ENCODE peak calls at places on chromosomes 5 and 9, in six cellular contexts. One of them, this sample, is unnamed.

GRCh38 chr5:624118-624950 is 12.2 kb downstream of the CEP72 start:
- DNase-seq in lung: no peak
- DNase-seq in brain microvascular endothelial cell: no peak
- DNase-seq in WTC11: no peak
- DNase-seq in GM12865: no peak
- DNase-seq in HFF-Myc: no peak
- DNase-seq in this sample: no peak

GRCh38 chr9:130473009-130473408 is 28.2 kb downstream of the ASS1 start:
- DNase-seq in lung: no peak
- DNase-seq in brain microvascular endothelial cell: no peak
- DNase-seq in WTC11: no peak
- DNase-seq in GM12865: no peak
- DNase-seq in HFF-Myc: no peak
- DNase-seq in this sample: no peak

GRCh38 chr5:157549954-157550549 is 25.5 kb downstream of the ADAM19 start:
- DNase-seq in lung: no peak
- DNase-seq in brain microvascular endothelial cell: no peak
- DNase-seq in WTC11: no peak
- DNase-seq in GM12865: no peak
- DNase-seq in HFF-Myc: no peak
- DNase-seq in this sample: no peak

GRCh38 chr9:133048595-133048994 is 13.2 kb upstream of the CEL start:
- DNase-seq in lung: no peak
- DNase-seq in brain microvascular endothelial cell: no peak
- DNase-seq in WTC11: peak
- DNase-seq in GM12865: peak
- DNase-seq in HFF-Myc: no peak
- DNase-seq in this sample: peak

GRCh38 chr5:13957032-13957645 is 12.7 kb upstream of the DNAH5 start:
- DNase-seq in lung: no peak
- DNase-seq in brain microvascular endothelial cell: peak
- DNase-seq in WTC11: peak
- DNase-seq in GM12865: peak
- DNase-seq in HFF-Myc: peak
- DNase-seq in this sample: peak

GRCh38 chr9:113631811-113632665 is 168.5 kb downstream of the RGS3 start:
- DNase-seq in lung: no peak
- DNase-seq in brain microvascular endothelial cell: no peak
- DNase-seq in WTC11: no peak
- DNase-seq in GM12865: no peak
- DNase-seq in HFF-Myc: no peak
- DNase-seq in this sample: no peak

GRCh38 chr9:136186386-136186785 is 18.5 kb downstream of the LHX3 start:
- DNase-seq in lung: no peak
- DNase-seq in brain microvascular endothelial cell: no peak
- DNase-seq in WTC11: no peak
- DNase-seq in GM12865: no peak
- DNase-seq in HFF-Myc: no peak
- DNase-seq in this sample: no peak

GRCh38 chr5:163244451-163244987 is 192.9 kb upstream of the CCNG1 start:
- DNase-seq in lung: no peak
- DNase-seq in brain microvascular endothelial cell: no peak
- DNase-seq in WTC11: no peak
- DNase-seq in GM12865: no peak
- DNase-seq in HFF-Myc: no peak
- DNase-seq in this sample: no peak

GRCh38 chr9:95506692-95507455 is 9.9 kb downstream of the PTCH1 start:
- DNase-seq in lung: no peak
- DNase-seq in brain microvascular endothelial cell: peak
- DNase-seq in WTC11: peak
- DNase-seq in GM12865: peak
- DNase-seq in HFF-Myc: no peak
- DNase-seq in this sample: peak

GRCh38 chr5:61881821-61882220 is 424.2 kb upstream of the KIF2A start:
- DNase-seq in lung: no peak
- DNase-seq in brain microvascular endothelial cell: peak
- DNase-seq in WTC11: no peak
- DNase-seq in GM12865: no peak
- DNase-seq in HFF-Myc: no peak
- DNase-seq in this sample: peak

GRCh38 chr5:120297621-120298020 is 166.5 kb upstream of the PRR16 start:
- DNase-seq in lung: no peak
- DNase-seq in brain microvascular endothelial cell: no peak
- DNase-seq in WTC11: no peak
- DNase-seq in GM12865: no peak
- DNase-seq in HFF-Myc: no peak
- DNase-seq in this sample: no peak

GRCh38 chr5:151362970-151363369 is 15.6 kb upstream of the SLC36A2 start:
- DNase-seq in lung: no peak
- DNase-seq in brain microvascular endothelial cell: no peak
- DNase-seq in WTC11: no peak
- DNase-seq in GM12865: no peak
- DNase-seq in HFF-Myc: no peak
- DNase-seq in this sample: no peak

GRCh38 chr5:154673506-154673905 is 81.7 kb upstream of the LARP1 start:
- DNase-seq in lung: no peak
- DNase-seq in brain microvascular endothelial cell: no peak
- DNase-seq in WTC11: no peak
- DNase-seq in GM12865: no peak
- DNase-seq in HFF-Myc: no peak
- DNase-seq in this sample: no peak

GRCh38 chr5:62828757-62829156 is 250.1 kb downstream of the LRRC70 start:
- DNase-seq in lung: no peak
- DNase-seq in brain microvascular endothelial cell: no peak
- DNase-seq in WTC11: no peak
- DNase-seq in GM12865: no peak
- DNase-seq in HFF-Myc: no peak
- DNase-seq in this sample: no peak

GRCh38 chr9:91048739-91049138 is 247.1 kb downstream of the SYK start:
- DNase-seq in lung: no peak
- DNase-seq in brain microvascular endothelial cell: no peak
- DNase-seq in WTC11: no peak
- DNase-seq in GM12865: no peak
- DNase-seq in HFF-Myc: no peak
- DNase-seq in this sample: no peak

GRCh38 chr5:104513194-104513602 is 950.6 kb upstream of the NUDT12 start:
- DNase-seq in lung: no peak
- DNase-seq in brain microvascular endothelial cell: peak
- DNase-seq in WTC11: no peak
- DNase-seq in GM12865: no peak
- DNase-seq in HFF-Myc: no peak
- DNase-seq in this sample: peak

GRCh38 chr5:138459311-138459710 is 6.0 kb upstream of the EGR1 start:
- DNase-seq in lung: no peak
- DNase-seq in brain microvascular endothelial cell: no peak
- DNase-seq in WTC11: no peak
- DNase-seq in GM12865: peak
- DNase-seq in HFF-Myc: no peak
- DNase-seq in this sample: no peak

GRCh38 chr9:75142208-75142607 is 53.9 kb downstream of the OSTF1 start:
- DNase-seq in lung: no peak
- DNase-seq in brain microvascular endothelial cell: no peak
- DNase-seq in WTC11: no peak
- DNase-seq in GM12865: peak
- DNase-seq in HFF-Myc: no peak
- DNase-seq in this sample: no peak

GRCh38 chr5:148733601-148734438 is 79.5 kb upstream of the HTR4 start:
- DNase-seq in lung: peak
- DNase-seq in brain microvascular endothelial cell: peak
- DNase-seq in WTC11: peak
- DNase-seq in GM12865: peak
- DNase-seq in HFF-Myc: peak
- DNase-seq in this sample: peak

GRCh38 chr9:129355641-129356040 is 177.6 kb upstream of the IER5L start:
- DNase-seq in lung: no peak
- DNase-seq in brain microvascular endothelial cell: no peak
- DNase-seq in WTC11: no peak
- DNase-seq in GM12865: no peak
- DNase-seq in HFF-Myc: no peak
- DNase-seq in this sample: no peak

GRCh38 chr9:131505012-131505411 is 2.3 kb downstream of the POMT1 start:
- DNase-seq in lung: no peak
- DNase-seq in brain microvascular endothelial cell: no peak
- DNase-seq in WTC11: no peak
- DNase-seq in GM12865: no peak
- DNase-seq in HFF-Myc: no peak
- DNase-seq in this sample: no peak

GRCh38 chr9:20570756-20571155 is 51.5 kb downstream of the MLLT3 start:
- DNase-seq in lung: no peak
- DNase-seq in brain microvascular endothelial cell: no peak
- DNase-seq in WTC11: no peak
- DNase-seq in GM12865: peak
- DNase-seq in HFF-Myc: no peak
- DNase-seq in this sample: peak

GRCh38 chr5:39092581-39093350 is 18.6 kb upstream of the RICTOR start:
- DNase-seq in lung: no peak
- DNase-seq in brain microvascular endothelial cell: no peak
- DNase-seq in WTC11: no peak
- DNase-seq in GM12865: no peak
- DNase-seq in HFF-Myc: no peak
- DNase-seq in this sample: peak

GRCh38 chr9:20041717-20042116 is 252.9 kb upstream of the SLC24A2 start:
- DNase-seq in lung: no peak
- DNase-seq in brain microvascular endothelial cell: no peak
- DNase-seq in WTC11: no peak
- DNase-seq in GM12865: no peak
- DNase-seq in HFF-Myc: no peak
- DNase-seq in this sample: no peak

GRCh38 chr5:156094001-156094400 is 233.0 kb upstream of the SGCD start:
- DNase-seq in lung: no peak
- DNase-seq in brain microvascular endothelial cell: no peak
- DNase-seq in WTC11: peak
- DNase-seq in GM12865: no peak
- DNase-seq in HFF-Myc: no peak
- DNase-seq in this sample: no peak

GRCh38 chr5:146390469-146390868 is 51.8 kb downstream of the POU4F3 start:
- DNase-seq in lung: no peak
- DNase-seq in brain microvascular endothelial cell: no peak
- DNase-seq in WTC11: peak
- DNase-seq in GM12865: peak
- DNase-seq in HFF-Myc: no peak
- DNase-seq in this sample: no peak
- TF ChIP-seq CTCF in lung: no peak
- TF ChIP-seq CTCF in brain microvascular endothelial cell: peak
- TF ChIP-seq CTCF in WTC11: peak
- TF ChIP-seq CTCF in GM12865: peak
- TF ChIP-seq CTCF in HFF-Myc: peak
- TF ChIP-seq CTCF in this sample: no peak

GRCh38 chr5:170570492-170570891 is 66.7 kb downstream of the KCNIP1 start:
- DNase-seq in lung: no peak
- DNase-seq in brain microvascular endothelial cell: no peak
- DNase-seq in WTC11: no peak
- DNase-seq in GM12865: no peak
- DNase-seq in HFF-Myc: no peak
- DNase-seq in this sample: no peak

GRCh38 chr5:170573119-170573518 is 69.3 kb downstream of the KCNIP1 start:
- DNase-seq in lung: no peak
- DNase-seq in brain microvascular endothelial cell: no peak
- DNase-seq in WTC11: no peak
- DNase-seq in GM12865: no peak
- DNase-seq in HFF-Myc: no peak
- DNase-seq in this sample: no peak

GRCh38 chr5:170572453-170572852 is 68.6 kb downstream of the KCNIP1 start:
- DNase-seq in lung: no peak
- DNase-seq in brain microvascular endothelial cell: no peak
- DNase-seq in WTC11: no peak
- DNase-seq in GM12865: peak
- DNase-seq in HFF-Myc: no peak
- DNase-seq in this sample: peak

GRCh38 chr5:170571885-170572284 is 68.1 kb downstream of the KCNIP1 start:
- DNase-seq in lung: no peak
- DNase-seq in brain microvascular endothelial cell: no peak
- DNase-seq in WTC11: no peak
- DNase-seq in GM12865: no peak
- DNase-seq in HFF-Myc: no peak
- DNase-seq in this sample: no peak

GRCh38 chr5:170571331-170571731 is 67.5 kb downstream of the KCNIP1 start:
- DNase-seq in lung: no peak
- DNase-seq in brain microvascular endothelial cell: peak
- DNase-seq in WTC11: no peak
- DNase-seq in GM12865: no peak
- DNase-seq in HFF-Myc: no peak
- DNase-seq in this sample: no peak
- TF ChIP-seq CTCF in lung: no peak
- TF ChIP-seq CTCF in brain microvascular endothelial cell: peak
- TF ChIP-seq CTCF in WTC11: no peak
- TF ChIP-seq CTCF in GM12865: no peak
- TF ChIP-seq CTCF in HFF-Myc: no peak
- TF ChIP-seq CTCF in this sample: no peak

DNA sequence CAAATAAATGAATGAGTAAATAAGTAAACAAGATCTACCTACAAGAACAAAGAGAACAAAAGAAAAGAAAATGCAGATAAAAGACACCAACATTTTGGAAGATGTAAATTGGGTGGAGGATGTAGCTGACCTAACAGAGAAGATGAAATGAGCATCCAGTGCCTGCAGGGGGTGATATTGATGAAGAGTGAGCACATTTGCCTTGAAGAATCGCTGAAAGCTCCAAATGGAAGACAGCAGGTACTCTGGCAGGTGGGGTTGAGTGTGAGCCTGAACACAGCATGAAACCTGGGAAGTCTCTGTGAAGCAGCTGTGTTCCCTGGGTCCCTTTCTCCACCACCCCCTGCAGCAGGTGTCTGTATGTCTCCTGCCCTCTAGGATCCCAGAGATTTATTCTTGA is 125.6 kb downstream of the NXNL2 start:
- DNase-seq in lung: no peak
- DNase-seq in brain microvascular endothelial cell: peak
- DNase-seq in WTC11: peak
- DNase-seq in GM12865: peak
- DNase-seq in HFF-Myc: no peak
- DNase-seq in this sample: peak
- TF ChIP-seq CTCF in lung: no peak
- TF ChIP-seq CTCF in brain microvascular endothelial cell: peak
- TF ChIP-seq CTCF in WTC11: no peak
- TF ChIP-seq CTCF in GM12865: peak
- TF ChIP-seq CTCF in HFF-Myc: peak
- TF ChIP-seq CTCF in this sample: peak

GRCh38 chr9:110837401-110838005 is 168.9 kb downstream of the MUSK start:
- DNase-seq in lung: no peak
- DNase-seq in brain microvascular endothelial cell: no peak
- DNase-seq in WTC11: no peak
- DNase-seq in GM12865: peak
- DNase-seq in HFF-Myc: no peak
- DNase-seq in this sample: peak

GRCh38 chr9:110842976-110843375 is 174.4 kb downstream of the MUSK start:
- DNase-seq in lung: no peak
- DNase-seq in brain microvascular endothelial cell: no peak
- DNase-seq in WTC11: no peak
- DNase-seq in GM12865: no peak
- DNase-seq in HFF-Myc: no peak
- DNase-seq in this sample: no peak

GRCh38 chr9:110847661-110848060 is 179.1 kb downstream of the MUSK start:
- DNase-seq in lung: no peak
- DNase-seq in brain microvascular endothelial cell: no peak
- DNase-seq in WTC11: no peak
- DNase-seq in GM12865: no peak
- DNase-seq in HFF-Myc: no peak
- DNase-seq in this sample: no peak

GRCh38 chr9:110844121-110844520 is 175.5 kb downstream of the MUSK start:
- DNase-seq in lung: no peak
- DNase-seq in brain microvascular endothelial cell: peak
- DNase-seq in WTC11: no peak
- DNase-seq in GM12865: no peak
- DNase-seq in HFF-Myc: no peak
- DNase-seq in this sample: no peak

GRCh38 chr9:110842169-110842568 is 173.6 kb downstream of the MUSK start:
- DNase-seq in lung: no peak
- DNase-seq in brain microvascular endothelial cell: no peak
- DNase-seq in WTC11: peak
- DNase-seq in GM12865: peak
- DNase-seq in HFF-Myc: no peak
- DNase-seq in this sample: peak
- TF ChIP-seq CTCF in lung: no peak
- TF ChIP-seq CTCF in brain microvascular endothelial cell: peak
- TF ChIP-seq CTCF in WTC11: no peak
- TF ChIP-seq CTCF in GM12865: peak
- TF ChIP-seq CTCF in HFF-Myc: no peak
- TF ChIP-seq CTCF in this sample: no peak